ENCODE peak calls at places on chromosomes 1 and 21, in five cellular contexts. One of them, this sample, is unnamed.

GRCh38 chr1:17419626-17420328 is 19.7 kb downstream of the RCC2 start:
- DNase-seq in SK-N-SH: peak
- DNase-seq in K562: peak
- DNase-seq in GM12878: no peak
- DNase-seq in HepG2: no peak
- DNase-seq in this sample: no peak

GRCh38 chr1:245984390-245985155 is 522.5 kb downstream of the SMYD3 start:
- DNase-seq in SK-N-SH: no peak
- DNase-seq in K562: no peak
- DNase-seq in GM12878: peak
- DNase-seq in HepG2: no peak
- DNase-seq in this sample: no peak

GRCh38 chr1:221344693-221345092 is 397.2 kb downstream of the DUSP10 start:
- DNase-seq in SK-N-SH: no peak
- DNase-seq in K562: no peak
- DNase-seq in GM12878: no peak
- DNase-seq in HepG2: no peak
- DNase-seq in this sample: no peak

GRCh38 chr1:93614550-93615200 is 67.0 kb downstream of the BCAR3 start:
- DNase-seq in SK-N-SH: no peak
- DNase-seq in K562: no peak
- DNase-seq in GM12878: no peak
- DNase-seq in HepG2: peak
- DNase-seq in this sample: no peak

GRCh38 chr21:36470294-36470693 is 9.6 kb downstream of the CLDN14 start:
- DNase-seq in SK-N-SH: no peak
- DNase-seq in K562: no peak
- DNase-seq in GM12878: no peak
- DNase-seq in HepG2: no peak
- DNase-seq in this sample: no peak

GRCh38 chr1:196070940-196071339 is 537.3 kb downstream of the KCNT2 start:
- DNase-seq in SK-N-SH: no peak
- DNase-seq in K562: no peak
- DNase-seq in GM12878: no peak
- DNase-seq in HepG2: no peak
- DNase-seq in this sample: no peak

GRCh38 chr1:17765444-17766411 is 10.6 kb downstream of the ACTL8 start:
- DNase-seq in SK-N-SH: no peak
- DNase-seq in K562: no peak
- DNase-seq in GM12878: no peak
- DNase-seq in HepG2: no peak
- DNase-seq in this sample: no peak

GRCh38 chr1:29682171-29682917 is 446.0 kb downstream of the PTPRU start:
- DNase-seq in SK-N-SH: peak
- DNase-seq in K562: no peak
- DNase-seq in GM12878: no peak
- DNase-seq in HepG2: no peak
- DNase-seq in this sample: no peak

GRCh38 chr1:37233606-37234005 is 199.3 kb upstream of the GRIK3 start:
- DNase-seq in SK-N-SH: no peak
- DNase-seq in K562: no peak
- DNase-seq in GM12878: no peak
- DNase-seq in HepG2: no peak
- DNase-seq in this sample: no peak

GRCh38 chr1:150562384-150563339 is 13.5 kb downstream of the ADAMTSL4 start:
- DNase-seq in SK-N-SH: no peak
- DNase-seq in K562: no peak
- DNase-seq in GM12878: peak
- DNase-seq in HepG2: no peak
- DNase-seq in this sample: no peak

GRCh38 chr1:239792157-239792556 is 299.5 kb upstream of the FMN2 start:
- DNase-seq in SK-N-SH: no peak
- DNase-seq in K562: no peak
- DNase-seq in GM12878: no peak
- DNase-seq in HepG2: no peak
- DNase-seq in this sample: no peak

GRCh38 chr1:41802532-41803501 is 115.9 kb downstream of the HIVEP3 start:
- DNase-seq in SK-N-SH: no peak
- DNase-seq in K562: no peak
- DNase-seq in GM12878: peak
- DNase-seq in HepG2: no peak
- DNase-seq in this sample: no peak

GRCh38 chr1:192979542-192979941 is 79.6 kb downstream of the UCHL5 start:
- DNase-seq in SK-N-SH: no peak
- DNase-seq in K562: no peak
- DNase-seq in GM12878: no peak
- DNase-seq in HepG2: no peak
- DNase-seq in this sample: peak

DNA sequence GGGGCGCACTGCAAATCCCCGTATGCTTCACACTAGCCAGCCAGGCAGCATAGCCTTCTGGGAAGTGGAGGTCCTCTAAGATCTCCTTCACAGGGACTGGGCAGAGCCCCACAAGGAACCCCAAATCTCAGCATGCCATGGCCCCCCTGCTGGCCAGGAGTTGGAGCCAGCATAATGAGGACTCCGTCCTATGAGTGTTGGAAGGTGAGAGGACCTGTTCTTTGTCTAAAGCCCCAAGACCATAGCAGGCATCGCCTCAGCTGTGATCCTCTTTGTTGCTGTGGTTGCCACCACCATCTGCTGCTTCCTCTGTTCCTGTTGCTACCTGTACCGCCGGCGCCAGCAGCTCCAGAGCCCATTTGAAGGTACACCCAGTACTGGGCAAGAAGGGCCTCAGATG is 1.5 kb downstream of the SHISA4 start:
- DNase-seq in SK-N-SH: no peak
- DNase-seq in K562: no peak
- DNase-seq in GM12878: no peak
- DNase-seq in HepG2: no peak
- DNase-seq in this sample: no peak
- TF ChIP-seq CTCF in SK-N-SH: no peak
- TF ChIP-seq CTCF in K562: peak
- TF ChIP-seq CTCF in GM12878: no peak
- TF ChIP-seq CTCF in HepG2: no peak
- TF ChIP-seq CTCF in this sample: no peak

GRCh38 chr1:154176341-154176740 is 15.6 kb downstream of the TPM3 start:
- DNase-seq in SK-N-SH: no peak
- DNase-seq in K562: no peak
- DNase-seq in GM12878: no peak
- DNase-seq in HepG2: no peak
- DNase-seq in this sample: no peak
- TF ChIP-seq ZBTB33 in SK-N-SH: no peak
- TF ChIP-seq ZBTB33 in K562: no peak
- TF ChIP-seq ZBTB33 in GM12878: no peak
- TF ChIP-seq ZBTB33 in HepG2: no peak
- TF ChIP-seq ZBTB33 in this sample: no peak

GRCh38 chr21:34636961-34637360 is 22.0 kb upstream of the RCAN1 start:
- DNase-seq in SK-N-SH: no peak
- DNase-seq in K562: no peak
- DNase-seq in GM12878: no peak
- DNase-seq in HepG2: no peak
- DNase-seq in this sample: no peak

GRCh38 chr21:34632498-34632897 is 17.6 kb upstream of the RCAN1 start:
- DNase-seq in SK-N-SH: no peak
- DNase-seq in K562: no peak
- DNase-seq in GM12878: no peak
- DNase-seq in HepG2: no peak
- DNase-seq in this sample: no peak

GRCh38 chr21:34639250-34639649 is 24.3 kb upstream of the RCAN1 start:
- DNase-seq in SK-N-SH: no peak
- DNase-seq in K562: no peak
- DNase-seq in GM12878: peak
- DNase-seq in HepG2: no peak
- DNase-seq in this sample: no peak

GRCh38 chr21:34630536-34631143 is 15.7 kb upstream of the RCAN1 start:
- DNase-seq in SK-N-SH: peak
- DNase-seq in K562: peak
- DNase-seq in GM12878: peak
- DNase-seq in HepG2: peak
- DNase-seq in this sample: peak

DNA sequence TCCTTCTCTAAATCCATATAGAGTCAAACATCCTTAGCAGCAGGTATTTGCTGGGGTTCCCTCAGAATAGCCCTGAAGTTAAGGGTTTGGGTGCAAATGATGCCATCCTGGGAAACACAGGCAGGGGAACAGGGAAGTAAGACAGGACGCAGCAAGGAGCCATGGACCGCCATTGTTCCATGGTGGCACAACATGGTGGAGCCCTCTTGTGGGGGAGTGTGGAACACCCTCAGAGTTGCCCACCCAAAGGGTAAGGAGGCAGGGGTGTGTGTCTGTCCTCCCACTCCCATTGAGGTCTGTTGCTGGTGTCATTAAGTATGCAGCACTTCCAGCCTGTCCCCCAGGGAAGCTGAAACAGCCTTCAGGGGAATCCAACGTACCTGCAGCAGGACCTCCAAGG is 20.4 kb upstream of the RCAN1 start:
- DNase-seq in SK-N-SH: no peak
- DNase-seq in K562: peak
- DNase-seq in GM12878: no peak
- DNase-seq in HepG2: no peak
- DNase-seq in this sample: no peak
- TF ChIP-seq CTCF in SK-N-SH: peak
- TF ChIP-seq CTCF in K562: peak
- TF ChIP-seq CTCF in GM12878: peak
- TF ChIP-seq CTCF in HepG2: peak
- TF ChIP-seq CTCF in this sample: peak

DNA sequence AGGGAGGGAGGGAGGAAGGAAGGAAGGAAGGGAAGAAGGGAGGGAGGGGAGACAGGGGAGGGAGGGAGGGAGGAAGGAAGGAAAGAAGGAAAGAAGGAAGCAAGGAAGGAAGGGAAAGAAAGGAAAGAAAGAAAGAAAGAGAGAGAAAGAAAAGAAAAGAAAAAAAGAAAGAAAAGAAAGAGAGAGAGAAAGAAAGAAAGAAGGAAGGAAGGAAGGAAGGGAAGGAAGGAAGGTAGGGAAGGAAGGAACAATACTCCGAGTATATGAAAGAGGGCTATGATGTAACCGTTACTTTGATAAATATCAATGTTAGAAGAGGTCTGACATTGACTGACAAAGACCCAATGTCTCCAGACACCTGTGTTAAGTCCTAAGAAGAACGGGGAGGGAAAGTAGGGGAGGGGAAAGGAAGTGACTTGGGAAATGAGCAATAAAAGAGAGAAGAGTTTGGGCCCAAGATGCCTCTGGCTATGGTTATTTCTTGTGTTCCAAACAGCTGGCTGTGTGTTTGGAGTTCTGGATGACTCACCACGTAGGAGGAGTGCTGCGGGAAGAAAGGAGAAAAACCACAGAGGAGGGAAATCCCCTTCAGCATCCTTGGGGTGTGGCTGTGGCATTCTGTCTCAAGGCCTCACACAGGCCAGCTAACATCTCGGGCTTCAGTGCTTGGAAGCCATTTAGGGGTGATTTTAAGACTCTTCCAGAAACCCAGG is 37.0 kb upstream of the RXRG start:
- DNase-seq in SK-N-SH: no peak
- DNase-seq in K562: no peak
- DNase-seq in GM12878: no peak
- DNase-seq in HepG2: no peak
- DNase-seq in this sample: peak
- TF ChIP-seq ZBTB33 in SK-N-SH: no peak
- TF ChIP-seq ZBTB33 in K562: no peak
- TF ChIP-seq ZBTB33 in GM12878: no peak
- TF ChIP-seq ZBTB33 in HepG2: no peak
- TF ChIP-seq ZBTB33 in this sample: no peak

DNA sequence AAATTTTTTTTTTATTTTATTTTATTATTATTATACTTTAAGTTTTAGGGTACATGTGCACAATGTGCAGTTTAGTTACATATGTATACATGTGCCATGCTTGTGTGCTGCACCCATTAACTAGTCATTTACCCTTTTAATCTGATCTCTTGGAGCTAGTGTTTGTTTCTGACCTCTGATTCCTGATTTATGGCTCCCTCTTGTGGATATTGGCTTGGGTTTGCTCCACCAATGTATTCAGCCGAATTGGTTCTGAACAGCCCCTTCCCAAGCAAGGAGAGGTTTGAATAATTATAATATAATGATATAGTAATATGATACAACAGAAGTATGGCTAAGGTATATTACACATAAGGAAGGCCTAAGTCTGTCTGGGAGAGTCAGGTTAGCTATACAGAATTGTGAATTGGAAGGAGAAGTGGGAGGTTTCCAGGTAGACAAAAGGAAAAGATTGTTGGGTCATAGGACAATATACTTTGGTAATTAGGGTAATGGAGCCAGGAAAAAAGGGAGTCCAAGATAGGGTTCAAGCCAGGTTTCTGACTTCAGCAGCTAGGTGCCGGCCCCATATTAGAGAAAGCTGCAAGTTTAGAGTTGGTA is 53.1 kb upstream of the HMCN1 start:
- DNase-seq in SK-N-SH: peak
- DNase-seq in K562: no peak
- DNase-seq in GM12878: peak
- DNase-seq in HepG2: peak
- DNase-seq in this sample: peak
- TF ChIP-seq CTCF in SK-N-SH: peak
- TF ChIP-seq CTCF in K562: peak
- TF ChIP-seq CTCF in GM12878: peak
- TF ChIP-seq CTCF in HepG2: peak
- TF ChIP-seq CTCF in this sample: peak

This sample was measured in HCT116.